ENCODE peak calls at places on chromosomes 4 and X, in six cellular contexts. One of them, this sample, is unnamed.

GRCh38 chrX:1103360-1103759 is 109.1 kb downstream of the CRLF2 start:
- DNase-seq in fibroblast of the aortic adventitia: no peak
- DNase-seq in heart left ventricle: no peak
- DNase-seq in CD4-positive, alpha-beta T cell: no peak
- DNase-seq in thyroid gland: no peak
- DNase-seq in fibroblast of mammary gland: no peak
- DNase-seq in this sample: no peak

GRCh38 chr4:4989083-4989622 is 30.1 kb downstream of the CYTL1 start:
- DNase-seq in fibroblast of the aortic adventitia: no peak
- DNase-seq in heart left ventricle: no peak
- DNase-seq in CD4-positive, alpha-beta T cell: no peak
- DNase-seq in thyroid gland: no peak
- DNase-seq in fibroblast of mammary gland: no peak
- DNase-seq in this sample: no peak

GRCh38 chr4:73729534-73730165 is 10.7 kb upstream of the CXCL8 start:
- DNase-seq in fibroblast of the aortic adventitia: peak
- DNase-seq in heart left ventricle: no peak
- DNase-seq in CD4-positive, alpha-beta T cell: no peak
- DNase-seq in thyroid gland: peak
- DNase-seq in fibroblast of mammary gland: peak
- DNase-seq in this sample: no peak

GRCh38 chrX:129793604-129794191 is 13.9 kb downstream of the SASH3 start:
- DNase-seq in fibroblast of the aortic adventitia: no peak
- DNase-seq in heart left ventricle: no peak
- DNase-seq in CD4-positive, alpha-beta T cell: no peak
- DNase-seq in thyroid gland: peak
- DNase-seq in fibroblast of mammary gland: no peak
- DNase-seq in this sample: no peak

GRCh38 chrX:38755319-38755718 is 45.9 kb upstream of the MID1IP1 start:
- DNase-seq in fibroblast of the aortic adventitia: no peak
- DNase-seq in heart left ventricle: no peak
- DNase-seq in CD4-positive, alpha-beta T cell: no peak
- DNase-seq in thyroid gland: no peak
- DNase-seq in fibroblast of mammary gland: no peak
- DNase-seq in this sample: no peak

GRCh38 chr4:132124624-132124974 is 1024.5 kb upstream of the PCDH10 start:
- DNase-seq in fibroblast of the aortic adventitia: no peak
- DNase-seq in heart left ventricle: no peak
- DNase-seq in CD4-positive, alpha-beta T cell: no peak
- DNase-seq in thyroid gland: no peak
- DNase-seq in fibroblast of mammary gland: no peak
- DNase-seq in this sample: no peak

GRCh38 chr4:147546341-147546740 is 65.4 kb downstream of the EDNRA start:
- DNase-seq in fibroblast of the aortic adventitia: peak
- DNase-seq in heart left ventricle: no peak
- DNase-seq in CD4-positive, alpha-beta T cell: no peak
- DNase-seq in thyroid gland: no peak
- DNase-seq in fibroblast of mammary gland: peak
- DNase-seq in this sample: no peak

GRCh38 chrX:19334945-19335626 is 8.6 kb upstream of the PDHA1 start:
- DNase-seq in fibroblast of the aortic adventitia: no peak
- DNase-seq in heart left ventricle: no peak
- DNase-seq in CD4-positive, alpha-beta T cell: no peak
- DNase-seq in thyroid gland: no peak
- DNase-seq in fibroblast of mammary gland: peak
- DNase-seq in this sample: no peak

GRCh38 chr4:84814100-84814750 is 152.3 kb downstream of the WDFY3 start:
- DNase-seq in fibroblast of the aortic adventitia: peak
- DNase-seq in heart left ventricle: no peak
- DNase-seq in CD4-positive, alpha-beta T cell: no peak
- DNase-seq in thyroid gland: no peak
- DNase-seq in fibroblast of mammary gland: peak
- DNase-seq in this sample: no peak

GRCh38 chr4:140870427-140870826 is 114.2 kb upstream of the TBC1D9 start:
- DNase-seq in fibroblast of the aortic adventitia: no peak
- DNase-seq in heart left ventricle: no peak
- DNase-seq in CD4-positive, alpha-beta T cell: no peak
- DNase-seq in thyroid gland: peak
- DNase-seq in fibroblast of mammary gland: no peak
- DNase-seq in this sample: no peak

GRCh38 chrX:39974228-39974627 is 123.5 kb downstream of the BCOR start:
- DNase-seq in fibroblast of the aortic adventitia: no peak
- DNase-seq in heart left ventricle: no peak
- DNase-seq in CD4-positive, alpha-beta T cell: no peak
- DNase-seq in thyroid gland: no peak
- DNase-seq in fibroblast of mammary gland: no peak
- DNase-seq in this sample: no peak

GRCh38 chrX:66017659-66018170 is 22.2 kb downstream of the VSIG4 start:
- DNase-seq in fibroblast of the aortic adventitia: no peak
- DNase-seq in heart left ventricle: no peak
- DNase-seq in CD4-positive, alpha-beta T cell: no peak
- DNase-seq in thyroid gland: no peak
- DNase-seq in fibroblast of mammary gland: no peak
- DNase-seq in this sample: no peak

GRCh38 chr4:96205143-96205542 is 365.2 kb downstream of the PDHA2 start:
- DNase-seq in fibroblast of the aortic adventitia: no peak
- DNase-seq in heart left ventricle: no peak
- DNase-seq in CD4-positive, alpha-beta T cell: no peak
- DNase-seq in thyroid gland: no peak
- DNase-seq in fibroblast of mammary gland: no peak
- DNase-seq in this sample: no peak

GRCh38 chr4:21067351-21067750 is 367.1 kb downstream of the PACRGL start:
- DNase-seq in fibroblast of the aortic adventitia: no peak
- DNase-seq in heart left ventricle: no peak
- DNase-seq in CD4-positive, alpha-beta T cell: no peak
- DNase-seq in thyroid gland: no peak
- DNase-seq in fibroblast of mammary gland: no peak
- DNase-seq in this sample: no peak

GRCh38 chr4:184347251-184348239 is 126.8 kb downstream of the IRF2 start:
- DNase-seq in fibroblast of the aortic adventitia: peak
- DNase-seq in heart left ventricle: peak
- DNase-seq in CD4-positive, alpha-beta T cell: no peak
- DNase-seq in thyroid gland: peak
- DNase-seq in fibroblast of mammary gland: peak
- DNase-seq in this sample: no peak

GRCh38 chr4:101191302-101192098 is 155.8 kb downstream of the PPP3CA start:
- DNase-seq in fibroblast of the aortic adventitia: peak
- DNase-seq in heart left ventricle: peak
- DNase-seq in CD4-positive, alpha-beta T cell: no peak
- DNase-seq in thyroid gland: peak
- DNase-seq in fibroblast of mammary gland: peak
- DNase-seq in this sample: no peak

GRCh38 chr4:188452097-188452496 is 312.9 kb downstream of the TRIML1 start:
- DNase-seq in fibroblast of the aortic adventitia: no peak
- DNase-seq in heart left ventricle: no peak
- DNase-seq in CD4-positive, alpha-beta T cell: no peak
- DNase-seq in thyroid gland: no peak
- DNase-seq in fibroblast of mammary gland: no peak
- DNase-seq in this sample: no peak

GRCh38 chr4:43337707-43338106 is 445.2 kb downstream of the GRXCR1 start:
- DNase-seq in fibroblast of the aortic adventitia: peak
- DNase-seq in heart left ventricle: no peak
- DNase-seq in CD4-positive, alpha-beta T cell: no peak
- DNase-seq in thyroid gland: no peak
- DNase-seq in fibroblast of mammary gland: peak
- DNase-seq in this sample: no peak

GRCh38 chr4:53908661-53909078 is 155.7 kb downstream of the CHIC2 start:
- DNase-seq in fibroblast of the aortic adventitia: peak
- DNase-seq in heart left ventricle: no peak
- DNase-seq in CD4-positive, alpha-beta T cell: no peak
- DNase-seq in thyroid gland: peak
- DNase-seq in fibroblast of mammary gland: peak
- DNase-seq in this sample: no peak

GRCh38 chrX:126770179-126770578 is 49.4 kb upstream of the PRR32 start:
- DNase-seq in fibroblast of the aortic adventitia: no peak
- DNase-seq in heart left ventricle: no peak
- DNase-seq in CD4-positive, alpha-beta T cell: no peak
- DNase-seq in thyroid gland: no peak
- DNase-seq in fibroblast of mammary gland: peak
- DNase-seq in this sample: no peak

GRCh38 chrX:13938053-13938765 is 91.5 kb downstream of the GEMIN8 start:
- DNase-seq in fibroblast of the aortic adventitia: no peak
- DNase-seq in heart left ventricle: peak
- DNase-seq in CD4-positive, alpha-beta T cell: peak
- DNase-seq in thyroid gland: peak
- DNase-seq in fibroblast of mammary gland: no peak
- DNase-seq in this sample: no peak

GRCh38 chrX:49309401-49309981 is 6.0 kb downstream of the GAGE10 start:
- DNase-seq in fibroblast of the aortic adventitia: peak
- DNase-seq in heart left ventricle: no peak
- DNase-seq in CD4-positive, alpha-beta T cell: no peak
- DNase-seq in thyroid gland: peak
- DNase-seq in fibroblast of mammary gland: peak
- DNase-seq in this sample: peak

GRCh38 chrX:140040397-140040796 is 75.1 kb upstream of the CXorf66 start:
- DNase-seq in fibroblast of the aortic adventitia: peak
- DNase-seq in heart left ventricle: no peak
- DNase-seq in CD4-positive, alpha-beta T cell: no peak
- DNase-seq in thyroid gland: no peak
- DNase-seq in fibroblast of mammary gland: no peak
- DNase-seq in this sample: no peak

GRCh38 chr4:109547394-109547793 is 12.7 kb upstream of the MCUB start:
- DNase-seq in fibroblast of the aortic adventitia: no peak
- DNase-seq in heart left ventricle: no peak
- DNase-seq in CD4-positive, alpha-beta T cell: no peak
- DNase-seq in thyroid gland: no peak
- DNase-seq in fibroblast of mammary gland: no peak
- DNase-seq in this sample: no peak

GRCh38 chr4:109548655-109549054 is 11.4 kb upstream of the MCUB start:
- DNase-seq in fibroblast of the aortic adventitia: peak
- DNase-seq in heart left ventricle: no peak
- DNase-seq in CD4-positive, alpha-beta T cell: no peak
- DNase-seq in thyroid gland: no peak
- DNase-seq in fibroblast of mammary gland: peak
- DNase-seq in this sample: no peak

GRCh38 chr4:109553130-109553529 is 6.9 kb upstream of the MCUB start:
- DNase-seq in fibroblast of the aortic adventitia: no peak
- DNase-seq in heart left ventricle: no peak
- DNase-seq in CD4-positive, alpha-beta T cell: no peak
- DNase-seq in thyroid gland: no peak
- DNase-seq in fibroblast of mammary gland: no peak
- DNase-seq in this sample: no peak

GRCh38 chr4:109554971-109555370 is 5.1 kb upstream of the MCUB start:
- DNase-seq in fibroblast of the aortic adventitia: no peak
- DNase-seq in heart left ventricle: no peak
- DNase-seq in CD4-positive, alpha-beta T cell: no peak
- DNase-seq in thyroid gland: no peak
- DNase-seq in fibroblast of mammary gland: no peak
- DNase-seq in this sample: no peak

GRCh38 chr4:109552240-109552639 is 7.8 kb upstream of the MCUB start:
- DNase-seq in fibroblast of the aortic adventitia: no peak
- DNase-seq in heart left ventricle: no peak
- DNase-seq in CD4-positive, alpha-beta T cell: no peak
- DNase-seq in thyroid gland: no peak
- DNase-seq in fibroblast of mammary gland: no peak
- DNase-seq in this sample: no peak
- TF ChIP-seq CTCF in fibroblast of the aortic adventitia: no peak
- TF ChIP-seq CTCF in heart left ventricle: no peak
- TF ChIP-seq CTCF in CD4-positive, alpha-beta T cell: no peak
- TF ChIP-seq CTCF in thyroid gland: no peak
- TF ChIP-seq CTCF in fibroblast of mammary gland: no peak
- TF ChIP-seq CTCF in this sample: no peak

GRCh38 chrX:100636321-100636991 is at the start of gene TSPAN6:
- DNase-seq in fibroblast of the aortic adventitia: peak
- DNase-seq in heart left ventricle: peak
- DNase-seq in CD4-positive, alpha-beta T cell: peak
- DNase-seq in thyroid gland: peak
- DNase-seq in fibroblast of mammary gland: peak
- DNase-seq in this sample: no peak
- TF ChIP-seq CTCF in fibroblast of the aortic adventitia: peak
- TF ChIP-seq CTCF in heart left ventricle: peak
- TF ChIP-seq CTCF in CD4-positive, alpha-beta T cell: peak
- TF ChIP-seq CTCF in thyroid gland: peak
- TF ChIP-seq CTCF in fibroblast of mammary gland: peak
- TF ChIP-seq CTCF in this sample: no peak

DNA sequence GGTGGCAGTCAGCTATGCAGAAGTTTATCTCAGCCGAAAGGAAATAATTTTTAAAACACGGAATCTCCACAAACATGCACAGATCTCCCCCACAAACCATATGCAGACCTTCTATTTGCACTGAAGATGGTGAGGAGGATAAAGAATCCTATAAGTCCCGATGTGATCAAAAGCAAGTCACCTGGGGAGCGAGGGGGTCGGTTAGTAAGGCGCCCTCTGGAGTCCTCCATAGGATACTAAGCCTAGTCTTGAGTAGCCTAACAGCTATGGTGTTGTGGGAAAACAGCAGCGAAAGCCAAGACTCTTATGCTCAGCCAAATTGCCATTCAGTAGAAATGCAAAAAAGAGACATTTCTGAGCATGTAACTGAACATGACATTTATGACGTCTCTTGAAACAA is 210.9 kb downstream of the FRMPD4 start:
- DNase-seq in fibroblast of the aortic adventitia: no peak
- DNase-seq in heart left ventricle: no peak
- DNase-seq in CD4-positive, alpha-beta T cell: no peak
- DNase-seq in thyroid gland: no peak
- DNase-seq in fibroblast of mammary gland: no peak
- DNase-seq in this sample: no peak
- TF ChIP-seq CTCF in fibroblast of the aortic adventitia: no peak
- TF ChIP-seq CTCF in heart left ventricle: no peak
- TF ChIP-seq CTCF in CD4-positive, alpha-beta T cell: no peak
- TF ChIP-seq CTCF in thyroid gland: no peak
- TF ChIP-seq CTCF in fibroblast of mammary gland: no peak
- TF ChIP-seq CTCF in this sample: no peak

GRCh38 chr4:138915725-138916124 is 99.9 kb upstream of the NOCT start:
- DNase-seq in fibroblast of the aortic adventitia: no peak
- DNase-seq in heart left ventricle: no peak
- DNase-seq in CD4-positive, alpha-beta T cell: no peak
- DNase-seq in thyroid gland: no peak
- DNase-seq in fibroblast of mammary gland: no peak
- DNase-seq in this sample: no peak

GRCh38 chr4:138916763-138917162 is 98.8 kb upstream of the NOCT start:
- DNase-seq in fibroblast of the aortic adventitia: no peak
- DNase-seq in heart left ventricle: no peak
- DNase-seq in CD4-positive, alpha-beta T cell: no peak
- DNase-seq in thyroid gland: no peak
- DNase-seq in fibroblast of mammary gland: no peak
- DNase-seq in this sample: no peak

DNA sequence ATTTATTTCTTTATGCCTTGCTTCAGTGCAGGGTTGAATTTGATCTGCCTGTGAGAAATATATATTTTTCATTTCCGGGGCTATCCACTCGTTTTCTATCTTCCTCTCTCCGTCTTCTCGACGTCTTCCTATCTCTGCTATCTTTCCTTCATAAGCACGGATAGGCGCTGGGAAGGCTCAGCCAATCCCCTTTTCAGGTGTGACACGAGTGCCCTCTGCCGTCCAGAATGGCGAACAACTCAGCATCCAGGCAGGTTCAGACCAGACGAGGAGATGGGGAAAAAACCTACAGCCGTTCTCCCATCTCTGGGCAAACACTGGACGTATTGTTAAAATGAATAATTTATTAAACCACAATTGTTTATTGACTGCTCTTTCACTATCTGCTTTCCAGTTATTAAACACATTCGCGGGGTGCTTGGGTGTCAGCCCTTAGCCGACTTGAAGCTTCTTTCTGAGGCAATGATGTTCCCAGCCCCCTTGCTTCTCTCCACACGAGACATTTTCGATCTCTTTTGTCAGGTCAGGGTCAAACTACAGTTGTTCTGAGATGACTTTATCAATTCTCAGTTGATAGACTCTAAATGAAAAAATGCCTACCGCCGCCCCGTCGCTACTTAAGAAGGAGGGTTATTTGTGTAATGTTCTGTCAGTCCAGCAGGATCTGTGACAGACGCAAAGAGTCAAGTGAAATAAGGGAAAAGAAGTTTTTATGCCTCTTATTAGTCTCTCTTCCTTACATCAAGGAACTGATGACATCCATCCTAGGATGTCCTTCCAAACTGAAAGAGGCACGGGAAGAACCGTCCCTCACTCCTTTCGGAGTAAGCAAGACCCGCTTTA is 96.3 kb upstream of the NOCT start:
- DNase-seq in fibroblast of the aortic adventitia: peak
- DNase-seq in heart left ventricle: peak
- DNase-seq in CD4-positive, alpha-beta T cell: peak
- DNase-seq in thyroid gland: peak
- DNase-seq in fibroblast of mammary gland: peak
- DNase-seq in this sample: no peak
- TF ChIP-seq CTCF in fibroblast of the aortic adventitia: peak
- TF ChIP-seq CTCF in heart left ventricle: peak
- TF ChIP-seq CTCF in CD4-positive, alpha-beta T cell: peak
- TF ChIP-seq CTCF in thyroid gland: peak
- TF ChIP-seq CTCF in fibroblast of mammary gland: peak
- TF ChIP-seq CTCF in this sample: no peak

This sample was measured in natural killer cell.